ENCODE peak calls at places on chromosomes 11 and 22, in eight cellular contexts. J is HFF-Myc, V is neural progenitor cell, L is fibroblast of lung, E is AG04450, S is dorsolateral prefrontal cortex, P is A549, R is neuronal stem cell. G is an unnamed sample.

GRCh38 chr22:32352681-32353080 is 5.0 kb upstream of the RFPL3 start:
- DNase-seq in J (no peak), V (no peak), L (no peak), E (no peak), S (no peak), P (no peak), R (no peak), G (no peak)

GRCh38 chr11:61616443-61616842 is 35.6 kb upstream of the SYT7 start:
- DNase-seq in J (no peak), V (no peak), L (peak; percentile 83), E (no peak), S (no peak), P (no peak), R (no peak), G (no peak)

GRCh38 chr11:125063429-125064043 is 431 bp downstream of the SLC37A2 start:
- DNase-seq in J (no peak), V (peak; percentile 50), L (no peak), E (no peak), S (no peak), P (no peak), R (peak; percentile 14), G (no peak)

GRCh38 chr22:35470903-35471321 is 69.7 kb upstream of the RASD2 start:
- DNase-seq in J (no peak), V (no peak), L (peak; percentile 52), E (no peak), S (no peak), P (no peak), R (no peak), G (no peak)

GRCh38 chr11:59158206-59159068 is 13.5 kb upstream of the DTX4 start:
- DNase-seq in J (peak; percentile 29), V (peak; percentile 83), L (peak; percentile 51), E (peak; percentile 37), S (peak; percentile 44), P (peak; percentile 72), R (no peak), G (peak; percentile 56)

GRCh38 chr11:109209572-109209971 is 212.4 kb upstream of the C11orf87 start:
- DNase-seq in J (no peak), V (no peak), L (no peak), E (no peak), S (no peak), P (no peak), R (no peak), G (no peak)

GRCh38 chr11:13126430-13126829 is 117.3 kb downstream of the RASSF10 start:
- DNase-seq in J (no peak), V (no peak), L (peak; percentile 98), E (peak; percentile 87), S (no peak), P (peak; percentile 54), R (no peak), G (no peak)

GRCh38 chr11:10528121-10528520 is 12.9 kb downstream of the RNF141 start:
- DNase-seq in J (no peak), V (no peak), L (no peak), E (no peak), S (no peak), P (no peak), R (no peak), G (no peak)

GRCh38 chr11:465896-466538 is 15.9 kb downstream of the PTDSS2 start:
- DNase-seq in J (no peak), V (no peak), L (no peak), E (no peak), S (no peak), P (no peak), R (no peak), G (no peak)

GRCh38 chr11:72641900-72642814 is 32.1 kb downstream of the PDE2A start:
- DNase-seq in J (no peak), V (peak; percentile 75), L (peak; percentile 7), E (no peak), S (peak; percentile 20), P (peak; percentile 69), R (no peak), G (no peak)

GRCh38 chr11:107702723-107703122 is 9.1 kb downstream of the SLN start:
- DNase-seq in J (no peak), V (no peak), L (no peak), E (no peak), S (no peak), P (no peak), R (no peak), G (no peak)

GRCh38 chr11:106101797-106102196 is 24.3 kb downstream of the AASDHPPT start:
- DNase-seq in J (peak; percentile 46), V (no peak), L (peak; percentile 63), E (no peak), S (no peak), P (no peak), R (no peak), G (no peak)

GRCh38 chr22:31296258-31296657 is 4.0 kb upstream of the PIK3IP1 start:
- DNase-seq in J (no peak), V (no peak), L (no peak), E (no peak), S (no peak), P (no peak), R (no peak), G (no peak)
- H3K4me3 ChIP-seq in J (no peak overlapping the region), V (no peak overlapping the region), L (no peak overlapping the region), E (no peak overlapping the region), S (no peak overlapping the region), P (no peak overlapping the region), R (no peak overlapping the region), G (no peak overlapping the region)

DNA sequence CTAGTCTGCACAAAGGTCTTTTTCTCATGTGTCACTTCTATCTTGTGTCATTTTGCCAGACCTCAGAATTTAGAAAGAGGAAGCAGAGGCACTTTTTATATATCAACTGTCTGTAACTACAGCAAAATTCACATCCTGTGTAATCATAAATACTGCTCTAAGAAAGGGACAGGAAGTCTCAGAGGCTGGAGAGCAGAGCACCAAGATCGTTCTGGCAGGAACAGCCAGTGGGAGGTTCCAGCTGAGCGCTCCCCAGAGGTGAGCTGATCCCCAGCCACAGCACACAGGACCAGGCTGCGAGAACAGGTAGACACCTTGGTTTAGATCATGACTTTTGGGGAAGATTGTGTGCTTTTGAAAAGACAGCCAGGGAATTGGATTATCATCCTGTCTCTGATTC is at the start of gene MS4A7:
- DNase-seq in J (no peak), V (no peak), L (no peak), E (no peak), S (no peak), P (no peak), R (no peak), G (peak; percentile 72)
- H3K4me3 ChIP-seq in J (no peak within 1 kb of the TSS), V (no peak within 1 kb of the TSS), L (no peak within 1 kb of the TSS), E (no peak within 1 kb of the TSS), S (peak within 1 kb of the TSS; percentile 38), P (no peak within 1 kb of the TSS), R (no peak within 1 kb of the TSS), G (peak within 1 kb of the TSS; percentile 12)

GRCh38 chr11:65316979-65317786 is 2.5 kb downstream of the CDC42EP2 start:
- DNase-seq in J (peak; percentile 91), V (peak; percentile 69), L (peak; percentile 74), E (no peak), S (no peak), P (no peak), R (no peak), G (no peak)
- H3K4me3 ChIP-seq in J (peak overlapping the region; percentile 92), V (peak overlapping the region; percentile 24), L (peak overlapping the region; percentile 54), E (peak overlapping the region; percentile 90), S (peak overlapping the region; percentile 94), P (peak overlapping the region; percentile 99), R (no peak overlapping the region), G (no peak overlapping the region)

GRCh38 chr11:43576834-43577521 is 103.6 kb upstream of the HSD17B12 start:
- DNase-seq in J (no peak), V (peak; percentile 93), L (peak; percentile 46), E (no peak), S (peak; percentile 45), P (peak; percentile 66), R (peak; percentile 79), G (no peak)
- H3K4me3 ChIP-seq in J (no peak overlapping the region), V (peak overlapping the region; percentile 3), L (no peak overlapping the region), E (no peak overlapping the region), S (peak overlapping the region; percentile 61), P (peak overlapping the region; percentile 16), R (no peak overlapping the region), G (no peak overlapping the region)

GRCh38 chr11:2927493-2927800 is 1.8 kb downstream of the PHLDA2 start:
- DNase-seq in J (no peak), V (no peak), L (no peak), E (no peak), S (no peak), P (no peak), R (no peak), G (no peak)

GRCh38 chr11:2924821-2925675 is 4.2 kb downstream of the PHLDA2 start:
- DNase-seq in J (no peak), V (no peak), L (no peak), E (no peak), S (no peak), P (no peak), R (no peak), G (no peak)

GRCh38 chr11:2927851-2928604 is 1.2 kb downstream of the PHLDA2 start:
- DNase-seq in J (no peak), V (no peak), L (peak; percentile 48), E (no peak), S (no peak), P (peak; percentile 44), R (no peak), G (no peak)

GRCh38 chr11:2928605-2929510 is at the start of gene PHLDA2:
- DNase-seq in J (no peak), V (peak; percentile 64), L (peak; percentile 87), E (peak; percentile 48), S (no peak), P (peak; percentile 64), R (no peak), G (no peak)

DNA sequence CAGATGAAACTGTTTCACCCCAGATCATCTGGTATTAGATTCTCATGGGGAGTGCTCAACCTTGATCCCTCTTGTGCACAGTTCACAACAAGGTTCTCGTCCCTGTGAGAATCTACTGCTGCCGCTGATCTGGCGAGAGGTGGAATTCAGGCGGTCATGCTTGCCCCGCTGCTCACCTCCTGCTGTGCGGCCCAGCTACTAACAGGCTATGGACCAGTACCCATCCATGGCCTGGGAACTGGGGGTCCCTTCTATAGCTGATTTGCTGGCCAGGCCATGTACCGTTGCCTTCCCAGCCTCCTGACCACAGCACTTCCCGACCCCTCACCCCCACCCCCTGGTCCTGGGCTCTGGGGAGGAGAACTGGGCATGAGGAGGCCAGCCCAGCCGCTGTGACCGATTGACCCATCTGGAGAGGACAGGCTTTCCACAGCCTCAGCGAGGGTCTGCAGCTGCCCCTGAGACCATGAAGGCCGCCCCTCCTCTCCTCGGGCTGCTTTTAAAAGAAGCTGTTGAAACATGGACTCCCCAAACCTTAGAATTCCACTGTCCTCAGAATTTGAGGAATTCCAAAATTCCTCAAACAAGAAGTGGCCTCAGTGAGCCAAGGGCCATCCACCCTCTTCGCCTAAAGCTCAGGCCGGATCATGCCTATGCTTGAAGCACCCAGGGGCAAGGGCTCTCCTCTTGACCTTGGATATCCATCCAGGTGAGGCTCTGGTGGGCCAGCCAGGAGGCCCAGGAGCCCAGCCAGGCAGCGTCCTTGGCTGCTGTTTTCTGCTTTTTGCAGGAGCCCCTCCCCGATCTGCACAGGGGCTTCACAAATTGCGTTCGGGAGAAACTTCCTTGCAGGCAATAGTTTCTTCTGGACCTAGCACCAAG is 2.4 kb downstream of the PHLDA2 start:
- DNase-seq in J (no peak), V (no peak), L (no peak), E (no peak), S (no peak), P (no peak), R (no peak), G (no peak)
- H3K4me3 ChIP-seq in J (peak overlapping the region; percentile 83), V (no peak overlapping the region), L (no peak overlapping the region), E (peak overlapping the region; percentile 77), S (no peak overlapping the region), P (no peak overlapping the region), R (no peak overlapping the region), G (no peak overlapping the region)

G was measured in GM12864.